ENCODE peak calls at places on chromosomes 12 and 14, in four cellular contexts. A is tibial nerve, F is endothelial cell, B is sigmoid colon. L is an unnamed sample.

GRCh38 chr14:38721822-38722431 is 381.1 kb downstream of the SEC23A start:
- DNase-seq in A (peak; percentile 89), F (peak; percentile 69), B (no peak), L (no peak)

GRCh38 chr14:70662816-70663215 is 21.1 kb downstream of the TTC9 start:
- DNase-seq in A (no peak), F (no peak), B (no peak), L (no peak)

GRCh38 chr12:92021665-92022033 is 124.0 kb downstream of the BTG1 start:
- DNase-seq in A (no peak), F (no peak), B (no peak), L (no peak)

GRCh38 chr14:82999802-83000201 is 1466.1 kb upstream of the SEL1L start:
- DNase-seq in A (no peak), F (no peak), B (no peak), L (no peak)

GRCh38 chr12:104132351-104132956 is 5.6 kb downstream of the NFYB start:
- DNase-seq in A (no peak), F (no peak), B (no peak), L (no peak)

GRCh38 chr12:49358548-49359141 is 8.6 kb upstream of the SPATS2 start:
- DNase-seq in A (peak; percentile 66), F (peak; percentile 62), B (no peak), L (no peak)

GRCh38 chr14:76446486-76446885 is 70.5 kb downstream of the ESRRB start:
- DNase-seq in A (no peak), F (no peak), B (no peak), L (no peak)

GRCh38 chr12:132003846-132004245 is 54.1 kb downstream of the EP400 start:
- DNase-seq in A (no peak), F (no peak), B (no peak), L (no peak)

GRCh38 chr12:123096159-123096558 is 54.7 kb downstream of the PITPNM2 start:
- DNase-seq in A (no peak), F (no peak), B (no peak), L (no peak)

GRCh38 chr14:100096656-100097055 is 31.4 kb downstream of the EVL start:
- DNase-seq in A (no peak), F (no peak), B (no peak), L (no peak)

GRCh38 chr12:12024958-12025682 is 45.6 kb upstream of the BCL2L14 start:
- DNase-seq in A (no peak), F (no peak), B (no peak), L (no peak)

GRCh38 chr12:117441751-117442150 is 80.3 kb upstream of the NOS1 start:
- DNase-seq in A (no peak), F (no peak), B (peak; percentile 75), L (no peak)

GRCh38 chr14:102824832-102825231 is 47.6 kb downstream of the TRAF3 start:
- DNase-seq in A (no peak), F (no peak), B (no peak), L (no peak)

GRCh38 chr12:122148657-122149056 is 25.4 kb downstream of the IL31 start:
- DNase-seq in A (no peak), F (no peak), B (no peak), L (no peak)

GRCh38 chr14:68602507-68602906 is 190.4 kb downstream of the ZFP36L1 start:
- DNase-seq in A (no peak), F (no peak), B (no peak), L (no peak)

GRCh38 chr14:58637040-58637390 is 747 bp upstream of the DACT1 start:
- DNase-seq in A (peak; percentile 35), F (no peak), B (peak; percentile 80), L (no peak)

GRCh38 chr12:8950702-8951478 is 1.4 kb upstream of the M6PR start:
- DNase-seq in A (no peak), F (no peak), B (no peak), L (no peak)

GRCh38 chr12:12542964-12543363 is 19.7 kb downstream of the DUSP16 start:
- DNase-seq in A (no peak), F (no peak), B (no peak), L (no peak)

GRCh38 chr14:21347201-21347600 is 36.6 kb downstream of the SUPT16H start:
- DNase-seq in A (no peak), F (no peak), B (no peak), L (no peak)

GRCh38 chr12:94832780-94833760 is 170.4 kb downstream of the NDUFA12 start:
- DNase-seq in A (peak; percentile 40), F (no peak), B (no peak), L (no peak)

GRCh38 chr12:71046215-71046614 is 111.6 kb downstream of the TSPAN8 start:
- DNase-seq in A (no peak), F (no peak), B (no peak), L (no peak)

GRCh38 chr12:114826233-114826632 is 142.3 kb upstream of the TBX3 start:
- DNase-seq in A (no peak), F (no peak), B (no peak), L (no peak)

GRCh38 chr14:24172871-24173281 is 996 bp downstream of the REC8 start:
- DNase-seq in A (no peak), F (no peak), B (no peak), L (no peak)

GRCh38 chr12:91394903-91395302 is 212.3 kb upstream of the DCN start:
- DNase-seq in A (no peak), F (no peak), B (no peak), L (no peak)

GRCh38 chr12:121107681-121108080 is 25.0 kb upstream of the P2RX7 start:
- DNase-seq in A (no peak), F (no peak), B (peak; percentile 38), L (no peak)

GRCh38 chr14:52862652-52863338 is 71.4 kb upstream of the GNPNAT1 start:
- DNase-seq in A (no peak), F (no peak), B (no peak), L (no peak)

GRCh38 chr14:39247256-39247655 is 13.5 kb downstream of the MIA2 start:
- DNase-seq in A (no peak), F (no peak), B (no peak), L (no peak)

GRCh38 chr14:90624228-90624627 is 192.0 kb downstream of the TTC7B start:
- DNase-seq in A (no peak), F (no peak), B (peak; percentile 74), L (no peak)

GRCh38 chr12:737117-737739 is 15.2 kb upstream of the WNK1 start:
- DNase-seq in A (no peak), F (no peak), B (no peak), L (no peak)

GRCh38 chr14:103233328-103233727 is 100.7 kb upstream of the EIF5 start:
- DNase-seq in A (no peak), F (no peak), B (no peak), L (no peak)

GRCh38 chr12:122422769-122423257 is 344 bp upstream of the CLIP1 start:
- DNase-seq in A (no peak), F (peak; percentile 23), B (peak; percentile 72), L (peak; percentile 43)

GRCh38 chr12:131929530-131930456 is 717 bp downstream of the PUS1 start:
- DNase-seq in A (no peak), F (peak; percentile 41), B (peak; percentile 68), L (peak; percentile 48)

GRCh38 chr12:117334098-117334497 is 27.3 kb downstream of the NOS1 start:
- DNase-seq in A (no peak), F (no peak), B (no peak), L (no peak)

GRCh38 chr12:6958609-6959375 is 7.6 kb downstream of the PTPN6 start:
- DNase-seq in A (no peak), F (no peak), B (peak; percentile 68), L (peak; percentile 65)

GRCh38 chr12:124392271-124392990 is 97.5 kb downstream of the RFLNA start:
- DNase-seq in A (no peak), F (peak; percentile 36), B (no peak), L (no peak)

GRCh38 chr12:62928632-62929031 is 6.3 kb downstream of the PPM1H start:
- DNase-seq in A (no peak), F (no peak), B (no peak), L (no peak)

GRCh38 chr12:14597480-14597879 is 29.8 kb upstream of the PLBD1 start:
- DNase-seq in A (no peak), F (no peak), B (no peak), L (no peak)

GRCh38 chr12:59194794-59195193 is 274.5 kb upstream of the LRIG3 start:
- DNase-seq in A (no peak), F (no peak), B (no peak), L (no peak)
- TF ChIP-seq CTCF in A (no peak), F (no peak), B (no peak), L (no peak)

GRCh38 chr12:106115450-106115849 is 23.3 kb downstream of the NUAK1 start:
- DNase-seq in A (no peak), F (no peak), B (no peak), L (no peak)

GRCh38 chr12:106114084-106115068 is 24.4 kb downstream of the NUAK1 start:
- DNase-seq in A (peak; percentile 52), F (no peak), B (peak; percentile 75), L (no peak)

GRCh38 chr12:106113042-106113441 is 25.7 kb downstream of the NUAK1 start:
- DNase-seq in A (no peak), F (no peak), B (no peak), L (no peak)

GRCh38 chr12:106112094-106112822 is 26.5 kb downstream of the NUAK1 start:
- DNase-seq in A (no peak), F (no peak), B (no peak), L (no peak)

GRCh38 chr12:106113446-106114083 is 25.2 kb downstream of the NUAK1 start:
- DNase-seq in A (peak; percentile 58), F (no peak), B (no peak), L (no peak)
- TF ChIP-seq CTCF in A (no peak), F (no peak), B (no peak), L (no peak)

GRCh38 chr14:36604757-36605505 is 22.5 kb upstream of the NKX2-8 start:
- DNase-seq in A (peak; percentile 51), F (peak; percentile 69), B (no peak), L (no peak)
- TF ChIP-seq CTCF in A (peak; percentile 70), F (peak; percentile 70), B (peak; percentile 45), L (no peak)

GRCh38 chr14:79278798-79279644 is 932.3 kb downstream of the DIO2 start:
- DNase-seq in A (peak; percentile 39), F (peak; percentile 80), B (peak; percentile 93), L (no peak)

GRCh38 chr14:79275367-79275655 is 936.0 kb downstream of the DIO2 start:
- DNase-seq in A (no peak), F (no peak), B (no peak), L (no peak)

GRCh38 chr14:79271122-79271521 is 940.2 kb downstream of the DIO2 start:
- DNase-seq in A (no peak), F (no peak), B (no peak), L (no peak)

GRCh38 chr14:79278286-79278797 is 933.0 kb downstream of the DIO2 start:
- DNase-seq in A (no peak), F (peak; percentile 5), B (peak; percentile 63), L (no peak)

DNA sequence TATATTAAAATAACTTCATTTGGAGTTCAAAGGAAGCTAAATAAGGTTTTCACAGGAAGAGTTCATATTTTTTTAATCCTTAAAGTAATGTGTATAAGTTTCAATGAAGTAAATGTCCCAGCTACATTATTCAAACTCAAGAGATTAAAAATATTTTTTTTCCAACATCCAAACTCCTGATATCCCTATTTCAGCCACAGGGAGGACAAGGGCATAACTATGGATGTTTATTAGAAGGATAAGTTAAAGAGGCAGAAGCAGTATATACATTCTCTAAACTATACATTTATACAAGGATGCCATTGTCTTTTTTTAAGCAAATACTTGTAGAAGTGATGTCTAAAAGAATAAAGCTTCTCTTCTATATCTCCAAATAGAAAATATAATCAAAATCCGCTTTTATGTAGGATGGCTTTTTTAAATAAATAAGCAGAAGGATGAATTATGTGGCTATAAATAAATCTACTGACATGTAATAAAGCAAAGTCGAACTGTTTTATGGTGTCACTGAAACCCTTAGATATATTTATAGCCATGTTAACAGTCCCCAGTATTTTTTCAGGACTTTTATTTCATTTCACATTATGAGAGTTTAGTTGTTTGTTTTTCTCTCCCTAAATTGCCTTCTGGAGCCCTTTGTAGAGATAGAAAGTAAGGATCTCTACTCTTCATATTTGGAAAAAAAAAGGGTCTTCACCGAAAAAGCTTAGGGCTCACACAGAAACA is 936.5 kb downstream of the DIO2 start:
- DNase-seq in A (no peak), F (no peak), B (no peak), L (no peak)
- TF ChIP-seq CTCF in A (no peak), F (no peak), B (no peak), L (no peak)

L was measured in activated B cell treated with CpG ODN at 0.5 μM for 24 hours.